ENCODE peak calls at places on chromosomes 11 and 22, in nine cellular contexts. X, G, J, Z, S, L, Q, M and K are unnamed samples.

GRCh38 chr11:124873980-124874379 is 8.7 kb downstream of the ROBO3 start:
- DNase-seq in G (no peak), J (no peak), X (no peak), M (peak), S (no peak), Q (no peak), Z (no peak), L (no peak), K (no peak)

GRCh38 chr22:25645266-25645665 is 80.8 kb downstream of the GRK3 start:
- DNase-seq in S (no peak), J (no peak), G (peak), M (no peak), X (peak), Q (peak), Z (peak), L (no peak), K (no peak)

GRCh38 chr11:108647701-108648527 is 17.0 kb upstream of the DDX10 start:
- DNase-seq in J (peak), Q (peak), G (peak), S (peak), L (peak), M (peak), X (peak), Z (peak), K (peak)

GRCh38 chr11:31645747-31646146 is 136.2 kb downstream of the ELP4 start:
- DNase-seq in M (no peak), L (no peak), Q (peak), J (no peak), X (peak), G (peak), Z (peak), S (no peak), K (peak)

GRCh38 chr22:50581950-50582561 is 593 bp downstream of the CHKB start:
- DNase-seq in Z (peak), J (peak), M (no peak), X (no peak), L (peak), Q (peak), S (no peak), G (peak), K (no peak)

GRCh38 chr11:118170892-118171273 is 5.6 kb downstream of the SCN2B start:
- DNase-seq in J (no peak), X (no peak), M (no peak), Q (no peak), L (no peak), Z (no peak), S (no peak), G (no peak), K (no peak)

GRCh38 chr11:61021661-61022212 is 50.3 kb downstream of the CD6 start:
- DNase-seq in S (peak), J (peak), L (peak), Q (no peak), M (peak), X (no peak), G (no peak), Z (no peak), K (no peak)

GRCh38 chr11:95835768-95836488 is 45.6 kb downstream of the CEP57 start:
- DNase-seq in X (peak), L (peak), J (peak), G (peak), S (peak), Z (peak), M (peak), Q (peak), K (peak)

GRCh38 chr11:21415566-21415965 is 746.2 kb downstream of the NELL1 start:
- DNase-seq in Q (no peak), J (no peak), L (no peak), M (no peak), Z (no peak), S (no peak), G (no peak), X (no peak), K (no peak)

GRCh38 chr11:62433553-62434301 is 14.9 kb downstream of the SCGB1A1 start:
- DNase-seq in X (no peak), Q (no peak), Z (no peak), J (peak), L (no peak), M (peak), G (no peak), S (peak), K (no peak)

GRCh38 chr11:69354545-69354897 is 60.6 kb downstream of the MYEOV start:
- DNase-seq in X (no peak), Z (no peak), M (no peak), S (no peak), G (no peak), L (no peak), Q (no peak), J (no peak), K (no peak)

GRCh38 chr11:130144129-130144528 is 15.5 kb upstream of the ST14 start:
- DNase-seq in S (no peak), J (no peak), Z (no peak), G (no peak), M (no peak), Q (no peak), L (no peak), X (no peak), K (no peak)

GRCh38 chr11:46674463-46675287 is 25.7 kb downstream of the ARHGAP1 start:
- DNase-seq in J (peak), S (no peak), L (peak), Z (peak), X (peak), M (peak), Q (no peak), G (peak), K (no peak)

GRCh38 chr11:43579171-43579918 is 101.2 kb upstream of the HSD17B12 start:
- DNase-seq in J (no peak), M (peak), Z (peak), X (peak), Q (peak), S (no peak), L (no peak), G (peak), K (no peak)

GRCh38 chr11:75603791-75604736 is 42.0 kb downstream of the SERPINH1 start:
- DNase-seq in J (no peak), G (peak), S (no peak), L (no peak), M (no peak), X (peak), Z (peak), Q (peak), K (peak)

GRCh38 chr11:94132823-94133408 is 4.3 kb downstream of the PANX1 start:
- DNase-seq in J (no peak), G (no peak), Q (no peak), L (no peak), Z (no peak), M (peak), S (no peak), X (no peak), K (no peak)

GRCh38 chr11:15536438-15536837 is 421.7 kb downstream of the INSC start:
- DNase-seq in G (no peak), Q (no peak), S (no peak), L (no peak), J (no peak), M (no peak), Z (no peak), X (no peak), K (no peak)

GRCh38 chr11:134170909-134171281 is 52.9 kb downstream of the NCAPD3 start:
- DNase-seq in Q (peak), S (no peak), X (peak), G (peak), J (no peak), L (no peak), M (no peak), Z (peak), K (no peak)

GRCh38 chr22:17086301-17086700 is 1.5 kb downstream of the IL17RA start:
- DNase-seq in G (no peak), J (no peak), M (peak), X (no peak), S (no peak), Q (peak), Z (peak), L (no peak), K (no peak)
- H3K4me3 ChIP-seq in G (peak), J (peak), M (peak), X (no peak), S (peak), Q (no peak), Z (peak), L (peak), K (peak)

GRCh38 chr22:42997577-42997976 is 17.4 kb downstream of the PACSIN2 start:
- DNase-seq in G (peak), M (no peak), L (no peak), J (no peak), Z (no peak), S (no peak), Q (no peak), X (no peak), K (no peak)
- TF ChIP-seq CTCF in G (no peak), M (no peak), L (no peak), J (no peak), Z (no peak), S (no peak), Q (no peak), X (no peak), K (no peak)

GRCh38 chr11:45181595-45182550 is 35.4 kb downstream of the PRDM11 start:
- DNase-seq in X (no peak), Q (no peak), J (no peak), S (no peak), G (no peak), L (no peak), M (no peak), Z (no peak), K (no peak)
- H3K4me3 ChIP-seq in X (no peak), Q (peak), J (no peak), S (peak), G (peak), L (no peak), M (no peak), Z (peak), K (peak)

GRCh38 chr11:92152245-92152644 is 72.4 kb upstream of the FAT3 start:
- DNase-seq in M (peak), S (no peak), J (no peak), Z (no peak), L (no peak), X (no peak), Q (no peak), G (no peak), K (no peak)
- TF ChIP-seq CTCF in M (peak), S (no peak), J (no peak), Z (no peak), L (no peak), X (no peak), Q (no peak), G (no peak), K (no peak)

DNA sequence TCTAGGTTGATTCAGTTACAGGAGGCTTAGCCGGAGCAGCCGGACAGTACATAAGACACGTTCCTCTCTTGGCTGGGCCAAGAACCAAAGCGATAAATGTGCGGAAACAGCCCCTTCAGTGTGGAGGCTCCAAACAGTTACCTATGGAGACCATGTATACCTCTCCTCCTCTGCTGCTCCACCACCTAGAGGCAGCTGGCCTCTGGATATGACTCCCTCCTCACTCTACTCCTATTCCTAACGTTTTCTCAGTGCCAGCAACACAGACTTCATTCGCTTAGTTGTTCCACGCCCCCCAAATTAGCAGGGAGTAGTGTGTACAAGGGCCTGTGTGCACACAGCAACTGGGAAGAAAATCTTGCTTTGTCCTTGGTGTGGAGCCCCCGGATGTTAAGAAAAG is 362.2 kb upstream of the KIRREL3 start:
- DNase-seq in X (no peak), Z (no peak), S (no peak), G (no peak), L (no peak), M (no peak), Q (no peak), J (no peak), K (no peak)
- H3K4me3 ChIP-seq in X (no peak), Z (no peak), S (no peak), G (no peak), L (no peak), M (peak), Q (no peak), J (no peak), K (no peak)

GRCh38 chr11:128336203-128336602 is 251.2 kb downstream of the ETS1 start:
- DNase-seq in X (peak), Q (peak), G (peak), J (peak), S (no peak), L (no peak), Z (peak), M (peak), K (peak)
- TF ChIP-seq CTCF in X (no peak), Q (no peak), G (no peak), J (no peak), S (no peak), L (no peak), Z (no peak), M (no peak), K (no peak)

GRCh38 chr11:10459029-10459970 is 4.2 kb downstream of the AMPD3 start:
- DNase-seq in M (peak), X (peak), L (peak), Q (peak), G (no peak), J (peak), Z (no peak), S (no peak), K (no peak)
- H3K4me3 ChIP-seq in M (no peak), X (no peak), L (peak), Q (no peak), G (no peak), J (no peak), Z (no peak), S (no peak), K (no peak)